ENCODE peak calls at places on chromosome 22, in seven cellular contexts. F is cardiac fibroblast, V is GM12865, T is psoas muscle, C is SK-N-SH, K is H9, J is GM13976. D is an unnamed sample.

GRCh38 chr22:22720201-22720723 is 75.8 kb downstream of the GGTLC2 start:
- DNase-seq in V (peak), J (peak), F (peak), T (no peak), K (peak), C (peak), D (peak)

GRCh38 chr22:29673361-29673760 is 46.4 kb upstream of the CABP7 start:
- DNase-seq in F (no peak), V (no peak), C (no peak), J (no peak), K (no peak), T (no peak), D (no peak)

GRCh38 chr22:29773233-29773632 is 6.1 kb downstream of the UQCR10 start:
- DNase-seq in J (no peak), F (peak), K (no peak), T (peak), V (no peak), C (no peak), D (no peak)

GRCh38 chr22:37284807-37285355 is 2.6 kb downstream of the CYTH4 start:
- DNase-seq in K (no peak), J (peak), V (peak), F (no peak), T (peak), C (no peak), D (peak)

GRCh38 chr22:49574861-49575702 is 252.6 kb downstream of the BRD1 start:
- DNase-seq in F (no peak), V (no peak), J (no peak), K (peak), T (no peak), C (peak), D (no peak)

GRCh38 chr22:22682807-22683667 is 38.6 kb downstream of the GGTLC2 start:
- DNase-seq in J (no peak), F (peak), V (no peak), T (no peak), K (no peak), C (no peak), D (no peak)

GRCh38 chr22:33726294-33726711 is 194.0 kb downstream of the LARGE1 start:
- DNase-seq in T (no peak), F (peak), C (no peak), J (no peak), K (no peak), V (no peak), D (no peak)

GRCh38 chr22:23752750-23753149 is 1.5 kb downstream of the VPREB3 start:
- DNase-seq in V (no peak), J (peak), C (no peak), K (no peak), F (no peak), T (no peak), D (peak)

GRCh38 chr22:18071968-18072310 is 5.9 kb upstream of the PEX26 start:
- DNase-seq in K (no peak), C (no peak), J (no peak), V (no peak), F (no peak), T (no peak), D (no peak)
- TF ChIP-seq CTCF in K (no peak), C (no peak), J (no peak), V (no peak), F (no peak), T (no peak), D (no peak)

DNA sequence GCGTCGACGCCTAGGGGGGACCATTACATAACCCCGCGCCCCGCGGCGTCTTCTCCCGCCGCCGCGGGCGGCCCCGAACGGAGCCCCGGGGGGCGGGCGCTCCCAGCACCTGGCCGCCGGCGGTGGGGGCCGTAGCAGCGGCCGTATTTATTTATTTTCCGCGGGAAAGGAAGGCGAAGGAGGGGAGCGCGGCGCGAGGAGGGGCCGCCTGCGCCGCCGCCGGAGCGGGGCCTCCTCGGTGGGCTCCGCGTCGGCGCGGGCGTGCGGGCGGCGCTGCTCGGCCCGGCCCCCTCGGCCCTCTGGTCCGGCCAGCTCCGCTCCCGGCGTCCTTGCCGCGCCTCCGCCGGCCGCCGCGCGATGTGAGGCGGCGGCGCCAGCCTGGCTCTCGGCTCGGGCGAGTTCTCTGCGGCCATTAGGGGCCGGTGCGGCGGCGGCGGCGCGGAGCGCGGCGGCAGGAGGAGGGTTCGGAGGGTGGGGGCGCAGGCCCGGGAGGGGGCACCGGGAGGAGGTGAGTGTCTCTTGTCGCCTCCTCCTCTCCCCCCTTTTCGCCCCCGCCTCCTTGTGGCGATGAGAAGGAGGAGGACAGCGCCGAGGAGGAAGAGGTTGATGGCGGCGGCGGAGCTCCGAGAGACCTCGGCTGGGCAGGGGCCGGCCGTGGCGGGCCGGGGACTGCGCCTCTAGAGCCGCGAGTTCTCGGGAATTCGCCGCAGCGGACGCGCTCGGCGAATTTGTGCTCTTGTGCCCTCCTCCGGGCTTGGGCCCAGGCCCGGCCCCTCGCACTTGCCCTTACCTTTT is at the start of gene EP300:
- DNase-seq in K (peak), C (peak), J (peak), T (peak), V (peak), F (peak), D (peak)
- TF ChIP-seq CTCF in K (peak), C (peak), J (no peak), T (peak), V (peak), F (peak), D (peak)

DNA sequence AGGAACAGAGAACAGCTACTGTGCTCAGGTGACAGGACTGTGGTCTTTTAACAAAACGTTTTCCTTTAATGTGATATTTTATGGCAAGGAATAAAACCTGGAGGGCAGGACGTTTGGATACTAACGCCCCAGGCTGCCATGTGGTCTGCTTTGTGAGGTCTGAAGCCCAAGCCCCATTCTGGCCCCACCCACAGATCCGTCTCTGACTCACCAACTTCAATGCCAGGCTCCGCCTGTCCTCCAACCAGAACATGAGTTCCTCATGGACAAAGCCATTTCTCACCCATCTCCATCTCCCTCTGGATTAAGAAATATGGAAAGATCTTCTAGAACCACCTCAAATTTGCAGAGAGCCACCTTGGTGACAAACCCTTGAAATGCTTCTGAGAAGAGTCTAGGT is 148.8 kb downstream of the CRYBB2 start:
- DNase-seq in J (no peak), V (no peak), T (no peak), K (no peak), C (no peak), F (peak), D (no peak)
- TF ChIP-seq CTCF in J (no peak), V (no peak), T (no peak), K (no peak), C (no peak), F (no peak), D (no peak)

DNA sequence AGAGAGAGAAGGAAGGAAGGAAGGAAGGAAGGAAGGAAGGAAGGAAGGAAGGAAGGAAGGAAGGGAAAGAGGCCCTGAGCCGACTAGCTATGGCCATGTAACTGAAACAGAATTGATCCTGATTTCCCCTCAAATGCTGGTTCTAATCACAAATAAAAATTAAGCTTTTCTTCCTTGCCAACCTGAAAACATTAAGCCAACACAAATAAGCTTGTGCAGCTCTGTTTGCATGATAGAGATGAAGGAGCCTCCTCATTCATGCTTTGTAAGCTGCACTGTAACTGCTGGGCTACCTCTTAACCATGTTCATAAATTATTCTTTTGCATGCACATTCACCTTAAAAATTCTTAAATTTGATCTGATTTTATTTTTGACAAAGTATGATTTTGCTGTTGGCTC is 27.7 kb upstream of the APOL5 start:
- DNase-seq in C (no peak), V (no peak), F (no peak), T (no peak), J (no peak), K (no peak), D (no peak)
- TF ChIP-seq CTCF in C (no peak), V (no peak), F (no peak), T (no peak), J (no peak), K (no peak), D (no peak)

GRCh38 chr22:20128902-20129746 is 2.5 kb upstream of the ZDHHC8 start:
- DNase-seq in K (peak), V (peak), J (no peak), C (no peak), T (no peak), F (peak), D (no peak)
- TF ChIP-seq CTCF in K (peak), V (peak), J (peak), C (peak), T (peak), F (peak), D (peak)

GRCh38 chr22:39250131-39250530 is 5.3 kb upstream of the PDGFB start:
- DNase-seq in F (no peak), C (no peak), K (no peak), T (no peak), J (no peak), V (no peak), D (no peak)

GRCh38 chr22:39249081-39249704 is 4.4 kb upstream of the PDGFB start:
- DNase-seq in V (no peak), T (no peak), K (no peak), J (no peak), F (no peak), C (no peak), D (no peak)

GRCh38 chr22:39252461-39253391 is 7.9 kb upstream of the PDGFB start:
- DNase-seq in K (no peak), C (no peak), T (no peak), F (no peak), V (no peak), J (no peak), D (no peak)

GRCh38 chr22:39251762-39252460 is 7.1 kb upstream of the PDGFB start:
- DNase-seq in F (no peak), J (no peak), C (no peak), T (no peak), V (no peak), K (no peak), D (no peak)

GRCh38 chr22:39250838-39251237 is 6.1 kb upstream of the PDGFB start:
- DNase-seq in F (no peak), V (no peak), K (no peak), T (no peak), J (no peak), C (no peak), D (no peak)
- TF ChIP-seq CTCF in F (no peak), V (no peak), K (no peak), T (no peak), J (no peak), C (no peak), D (no peak)

DNA sequence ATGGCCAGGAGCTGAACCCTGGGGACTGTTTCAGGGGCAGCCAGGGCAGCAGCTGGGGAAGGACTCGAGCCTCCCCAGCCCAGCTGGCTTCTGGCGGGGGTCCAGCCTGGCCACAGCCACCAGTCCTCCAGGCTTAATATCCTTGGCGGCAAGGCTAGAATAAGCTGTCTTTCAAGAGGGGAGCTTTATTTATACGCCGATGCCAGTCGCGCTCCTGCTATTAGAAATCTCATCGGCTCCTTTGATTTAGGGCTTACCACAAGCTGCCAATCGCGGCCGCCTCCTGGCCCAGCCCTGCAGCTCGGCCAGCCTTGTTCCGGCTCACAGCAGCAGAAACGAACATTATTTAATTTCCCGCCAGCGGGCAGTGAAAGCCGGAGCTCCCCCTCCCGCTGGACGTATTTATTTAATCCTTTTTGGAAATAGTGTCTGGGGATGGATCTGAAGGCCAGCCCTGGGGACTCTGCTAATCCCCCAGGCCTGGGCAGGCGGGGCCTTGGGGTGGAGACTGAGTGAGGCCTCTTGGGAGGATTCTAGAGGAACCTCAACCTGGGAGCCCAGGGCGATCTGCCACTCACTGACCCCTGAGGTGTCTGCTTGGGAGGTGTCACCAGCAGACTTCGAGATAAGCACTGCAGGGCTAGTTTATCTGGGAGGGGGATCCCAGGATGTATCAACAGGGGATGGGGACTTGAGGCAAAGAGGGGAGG is 363.1 kb downstream of the MN1 start:
- DNase-seq in T (no peak), K (no peak), J (no peak), C (peak), V (no peak), F (peak), D (no peak)
- TF ChIP-seq CTCF in T (no peak), K (no peak), J (no peak), C (no peak), V (no peak), F (no peak), D (no peak)

DNA sequence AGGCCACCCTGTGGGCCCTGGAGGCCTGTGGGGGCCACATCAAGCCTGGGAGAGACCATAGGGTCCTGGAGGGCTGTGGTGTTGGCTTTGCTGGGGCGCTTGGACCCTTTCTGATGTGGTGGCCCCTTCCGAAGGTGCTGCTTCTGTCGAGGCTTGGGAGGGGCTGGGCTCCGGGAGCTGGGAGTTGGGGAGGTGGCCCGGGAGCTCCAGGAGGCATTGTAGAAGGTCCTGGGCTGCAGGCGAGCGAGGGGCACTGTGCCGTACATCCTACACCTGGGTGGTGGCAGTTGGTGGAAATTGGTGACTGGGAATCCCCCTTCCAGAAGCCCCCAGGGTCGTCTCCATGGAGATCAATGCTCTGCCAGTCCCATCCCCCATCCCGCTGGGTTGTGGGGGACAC is 2.6 kb downstream of the PLA2G3 start:
- DNase-seq in F (no peak), J (peak), V (no peak), K (no peak), C (peak), T (no peak), D (no peak)
- TF ChIP-seq CTCF in F (no peak), J (no peak), V (no peak), K (no peak), C (no peak), T (no peak), D (no peak)

DNA sequence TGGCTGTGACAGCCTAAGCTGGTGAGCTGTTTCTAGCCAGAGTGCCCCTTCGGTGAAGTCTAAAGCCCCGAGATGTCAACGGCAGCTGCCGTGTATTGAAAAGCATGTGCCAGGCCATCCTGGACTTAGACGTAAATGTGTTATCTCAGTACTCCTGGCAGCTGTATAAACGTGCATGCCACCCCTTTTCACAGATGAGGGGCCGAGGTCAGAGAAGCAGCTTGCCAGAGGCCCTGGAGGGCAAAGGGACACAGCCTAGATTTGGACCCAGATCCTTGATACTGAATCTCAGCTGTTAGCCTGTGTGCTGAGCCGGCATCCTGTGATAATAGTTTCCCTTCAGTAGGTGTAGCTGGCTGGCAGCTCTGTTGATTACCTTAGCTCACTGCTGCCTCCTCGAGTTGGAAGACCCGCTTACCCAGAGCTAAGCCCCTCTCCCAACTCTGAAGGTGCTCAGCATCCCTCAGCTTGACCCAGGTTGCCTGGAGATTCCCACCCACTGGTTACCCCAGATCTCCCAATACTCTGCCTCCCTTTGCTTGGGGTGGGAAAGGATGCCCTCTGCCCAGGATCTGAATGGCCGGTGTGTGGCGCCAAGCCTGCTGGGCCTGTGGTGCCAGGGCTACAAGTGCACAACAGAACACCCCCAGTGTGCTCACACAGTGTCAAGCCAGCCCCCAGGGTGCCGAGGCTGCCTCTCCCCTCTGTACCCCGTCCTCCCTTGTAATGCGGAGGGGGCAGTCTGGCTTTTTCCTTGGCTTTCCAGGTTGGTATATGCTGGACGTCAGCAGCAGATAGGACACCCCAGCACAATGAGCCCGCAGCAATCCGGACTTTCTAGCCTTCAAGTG is 59.8 kb upstream of the WNT7B start:
- DNase-seq in V (peak), K (no peak), C (peak), J (no peak), T (no peak), F (peak), D (no peak)
- TF ChIP-seq CTCF in V (peak), K (peak), C (peak), J (no peak), T (no peak), F (peak), D (peak)

GRCh38 chr22:40651057-40651456 is 14.5 kb upstream of the MRTFA start:
- DNase-seq in J (no peak), F (no peak), T (no peak), K (no peak), V (no peak), C (no peak), D (no peak)

GRCh38 chr22:40653361-40653760 is 16.8 kb upstream of the MRTFA start:
- DNase-seq in F (no peak), J (no peak), K (no peak), C (no peak), T (no peak), V (no peak), D (no peak)

GRCh38 chr22:40651563-40652501 is 15.3 kb upstream of the MRTFA start:
- DNase-seq in J (peak), C (peak), F (peak), T (peak), K (peak), V (peak), D (peak)

GRCh38 chr22:40654522-40655167 is 18.1 kb upstream of the MRTFA start:
- DNase-seq in F (peak), T (peak), K (peak), C (peak), V (no peak), J (no peak), D (no peak)
- TF ChIP-seq CTCF in F (peak), T (peak), K (peak), C (no peak), V (no peak), J (no peak), D (no peak)

D was measured in GM13977.